ENCODE peak calls at places on chromosomes 2 and 18, in four cellular contexts. W is K562, E is A549, Q is WTC11. L is an unnamed sample.
A peak's percentile ranks its signal among the peaks of the same experiment; 100 is the strongest.

GRCh38 chr2:128803222-128803621 is 484.6 kb upstream of the HS6ST1 start:
- DNase-seq in W (no peak), E (no peak), Q (no peak), L (no peak)

GRCh38 chr2:14634223-14634884 is 1.8 kb downstream of the LRATD1 start:
- DNase-seq in W (peak; percentile 55), E (peak; percentile 82), Q (peak; percentile 86), L (peak; percentile 11)

GRCh38 chr2:206442854-206443734 is at the start of gene ADAM23:
- DNase-seq in W (peak; percentile 15), E (peak; percentile 56), Q (peak; percentile 78), L (no peak)

GRCh38 chr2:150817422-150817821 is 330.0 kb upstream of the RND3 start:
- DNase-seq in W (no peak), E (no peak), Q (no peak), L (no peak)

GRCh38 chr2:191268596-191268995 is 23.4 kb downstream of the MYO1B start:
- DNase-seq in W (no peak), E (no peak), Q (no peak), L (no peak)

GRCh38 chr2:20757405-20758090 is 65.4 kb downstream of the LDAH start:
- DNase-seq in W (no peak), E (no peak), Q (no peak), L (peak; percentile 24)

GRCh38 chr2:237060518-237061312 is 25.0 kb upstream of the COPS8 start:
- DNase-seq in W (peak; percentile 33), E (peak; percentile 49), Q (peak; percentile 61), L (peak; percentile 62)

GRCh38 chr2:133843091-133843490 is 274.8 kb upstream of the NCKAP5 start:
- DNase-seq in W (no peak), E (no peak), Q (no peak), L (no peak)

GRCh38 chr2:176490061-176490861 is 221.0 kb downstream of the MTX2 start:
- DNase-seq in W (peak; percentile 40), E (no peak), Q (peak; percentile 72), L (no peak)

GRCh38 chr2:27954771-27955384 is 64.3 kb downstream of the BABAM2 start:
- DNase-seq in W (no peak), E (peak; percentile 60), Q (no peak), L (peak; percentile 66)

GRCh38 chr2:172397136-172397825 is 30.1 kb upstream of the ITGA6 start:
- DNase-seq in W (no peak), E (no peak), Q (no peak), L (no peak)

GRCh38 chr2:239383036-239383795 is 17.6 kb downstream of the HDAC4 start:
- DNase-seq in W (no peak), E (no peak), Q (no peak), L (no peak)

GRCh38 chr18:79424008-79424565 is 28.4 kb downstream of the NFATC1 start:
- DNase-seq in W (peak; percentile 35), E (no peak), Q (no peak), L (no peak)

GRCh38 chr2:106839849-106840595 is 45.9 kb downstream of the ST6GAL2 start:
- DNase-seq in W (peak; percentile 21), E (no peak), Q (peak; percentile 71), L (peak; percentile 19)

GRCh38 chr2:226578879-226579278 is 220.7 kb downstream of the IRS1 start:
- DNase-seq in W (no peak), E (no peak), Q (no peak), L (peak; percentile 51)

GRCh38 chr2:8424997-8425900 is 256.6 kb upstream of the ID2 start:
- DNase-seq in W (no peak), E (no peak), Q (no peak), L (no peak)

GRCh38 chr2:180980185-180980942 is at the start of gene UBE2E3:
- DNase-seq in W (peak; percentile 89), E (peak; percentile 63), Q (peak; percentile 88), L (peak; percentile 67)

GRCh38 chr2:191376981-191377629 is 131.9 kb downstream of the MYO1B start:
- DNase-seq in W (peak; percentile 27), E (peak; percentile 57), Q (no peak), L (peak; percentile 86)

GRCh38 chr2:157785200-157785599 is 90.9 kb downstream of the ACVR1 start:
- DNase-seq in W (no peak), E (no peak), Q (no peak), L (no peak)

GRCh38 chr2:232901711-232902578 is 31.9 kb downstream of the SNORC start:
- DNase-seq in W (peak; percentile 29), E (peak; percentile 93), Q (no peak), L (peak; percentile 60)

GRCh38 chr2:135736546-135736945 is 5.1 kb upstream of the UBXN4 start:
- DNase-seq in W (no peak), E (no peak), Q (no peak), L (no peak)

GRCh38 chr2:191800874-191801273 is 46.0 kb downstream of the CAVIN2 start:
- DNase-seq in W (no peak), E (no peak), Q (no peak), L (no peak)

GRCh38 chr18:12038661-12039417 is 54.8 kb upstream of the ANKRD62 start:
- DNase-seq in W (peak; percentile 72), E (peak; percentile 64), Q (peak; percentile 90), L (peak; percentile 68)

GRCh38 chr2:239106314-239106908 is 258.5 kb downstream of the TWIST2 start:
- DNase-seq in W (peak; percentile 34), E (peak; percentile 72), Q (peak; percentile 60), L (peak; percentile 43)

GRCh38 chr2:47223980-47224379 is 68.9 kb upstream of the STPG4 start:
- DNase-seq in W (no peak), E (no peak), Q (no peak), L (no peak)

GRCh38 chr18:3655637-3656050 is 205.7 kb downstream of the TGIF1 start:
- DNase-seq in W (no peak), E (no peak), Q (no peak), L (no peak)

GRCh38 chr2:54523336-54523959 is 67.3 kb downstream of the SPTBN1 start:
- DNase-seq in W (no peak), E (no peak), Q (no peak), L (no peak)

GRCh38 chr18:79695269-79695668 is 15.7 kb downstream of the CTDP1 start:
- DNase-seq in W (no peak), E (no peak), Q (no peak), L (no peak)

GRCh38 chr2:180690611-180691010 is 289.8 kb upstream of the UBE2E3 start:
- DNase-seq in W (no peak), E (no peak), Q (no peak), L (no peak)

GRCh38 chr2:9001778-9002177 is 1.7 kb downstream of the MBOAT2 start:
- DNase-seq in W (no peak), E (no peak), Q (no peak), L (no peak)

GRCh38 chr2:170525566-170525900 is 189.6 kb upstream of the SP5 start:
- DNase-seq in W (no peak), E (peak; percentile 23), Q (no peak), L (peak; percentile 24)

GRCh38 chr18:50196261-50196660 is 1.3 kb upstream of the MYO5B start:
- DNase-seq in W (no peak), E (no peak), Q (no peak), L (no peak)

GRCh38 chr18:50195689-50196088 is 742 bp upstream of the MYO5B start:
- DNase-seq in W (no peak), E (no peak), Q (no peak), L (no peak)

GRCh38 chr18:50192903-50193795 is 1.8 kb downstream of the MYO5B start:
- DNase-seq in W (no peak), E (no peak), Q (peak; percentile 29), L (no peak)

GRCh38 chr18:50193796-50194622 is 938 bp downstream of the MYO5B start:
- DNase-seq in W (no peak), E (no peak), Q (peak; percentile 31), L (no peak)

GRCh38 chr18:50194623-50195532 is at the start of gene MYO5B:
- DNase-seq in W (peak; percentile 63), E (peak; percentile 13), Q (peak; percentile 71), L (peak; percentile 63)
- TF ChIP-seq NR3C1 in W (no peak), E (no peak), Q (no peak), L (no peak)

GRCh38 chr2:77521482-77521881 is 694 bp downstream of the LRRTM4 start:
- DNase-seq in W (no peak), E (no peak), Q (no peak), L (no peak)

GRCh38 chr2:77522883-77523282 is 707 bp upstream of the LRRTM4 start:
- DNase-seq in W (no peak), E (no peak), Q (no peak), L (no peak)

GRCh38 chr2:77520981-77521380 is 1.2 kb downstream of the LRRTM4 start:
- DNase-seq in W (no peak), E (no peak), Q (no peak), L (no peak)

GRCh38 chr2:77519888-77520506 is 2.2 kb downstream of the LRRTM4 start:
- DNase-seq in W (no peak), E (no peak), Q (no peak), L (no peak)

DNA sequence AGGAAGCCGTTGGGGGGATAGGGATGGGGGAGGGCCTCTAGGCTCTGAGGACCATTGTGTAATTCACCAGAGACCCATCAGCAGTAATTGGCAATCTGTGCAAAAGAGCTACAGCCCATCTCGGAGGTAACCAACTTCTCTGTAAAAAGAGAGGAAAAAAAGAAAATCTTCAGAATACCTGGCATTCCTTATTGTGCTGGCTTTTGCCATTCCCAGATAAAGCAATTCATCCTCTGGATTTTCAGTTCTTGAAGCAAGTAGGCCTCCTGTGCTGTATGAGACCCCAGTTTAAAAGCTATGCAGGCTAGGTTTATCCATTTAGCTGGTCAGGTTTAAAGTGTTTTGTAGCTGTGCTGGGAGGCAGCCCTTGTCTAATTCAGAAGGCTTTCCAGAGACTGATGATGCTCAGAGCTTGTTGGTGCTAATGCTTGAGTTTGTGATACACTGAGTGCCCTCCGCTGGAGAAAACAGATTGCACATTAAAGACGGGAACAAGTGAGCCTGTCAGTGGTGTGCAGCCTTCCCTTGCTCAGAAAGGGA is at the start of gene LRRTM4:
- DNase-seq in W (no peak), E (no peak), Q (peak; percentile 12), L (no peak)
- TF ChIP-seq NR3C1 in W (no peak), E (no peak), Q (no peak), L (no peak)

GRCh38 chr2:42886921-42887320 is 94.5 kb upstream of the HAAO start:
- DNase-seq in W (no peak), E (no peak), Q (no peak), L (no peak)
- TF ChIP-seq NR3C1 in W (no peak), E (no peak), Q (no peak), L (no peak)

GRCh38 chr2:75211371-75211770 is 12.1 kb upstream of the TACR1 start:
- DNase-seq in W (no peak), E (no peak), Q (no peak), L (no peak)
- TF ChIP-seq NR3C1 in W (no peak), E (no peak), Q (no peak), L (no peak)

DNA sequence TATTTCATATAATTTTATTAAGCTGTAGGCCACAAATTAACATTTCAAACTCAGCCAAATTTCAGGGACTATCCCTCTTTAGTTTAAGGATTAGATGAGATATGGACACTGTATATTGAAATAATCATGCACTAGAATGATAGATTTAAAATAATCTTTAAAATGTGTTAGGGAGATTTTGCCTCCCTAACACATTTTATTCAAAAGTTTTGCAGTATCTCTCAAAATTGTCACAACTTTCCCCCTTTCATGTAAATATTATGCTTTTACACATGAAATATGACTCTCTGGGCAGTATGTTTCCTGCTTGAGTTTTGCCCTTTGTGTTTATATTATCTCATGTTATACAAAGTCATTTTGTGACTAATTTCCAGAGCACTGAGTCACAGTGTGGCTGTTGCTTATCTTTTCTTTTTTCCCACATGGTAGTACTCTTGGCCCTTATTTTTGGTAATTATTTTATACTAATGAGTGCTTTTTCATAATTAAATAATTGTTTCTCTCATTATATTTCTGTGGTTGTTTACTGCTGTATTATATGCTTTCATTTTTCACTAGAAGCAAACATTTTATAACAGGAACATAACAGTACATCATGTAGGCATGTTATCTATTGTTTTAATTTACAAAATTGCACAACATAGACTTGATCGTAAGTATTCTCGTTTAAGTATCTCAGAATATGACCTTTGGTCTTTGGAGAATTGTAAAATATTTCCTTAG is 1.1 kb downstream of the TFPI start:
- DNase-seq in W (peak; percentile 61), E (no peak), Q (no peak), L (peak; percentile 48)
- TF ChIP-seq NR3C1 in W (no peak), E (no peak), Q (no peak), L (no peak)